ENCODE peak calls at places on chromosomes 5 and 9, in nine cellular contexts. V is HuH-7.5; Y is naive B cell; L is anterior cingulate cortex; K is type B pancreatic cell; X is H9; H is T47D; F is stimulated activated CD8-positive, alpha-beta memory T cell treated with anti-CD3 and anti-CD28 coated beads, Interleukin-15, amount 100 ng/mL, for 24 hours; S is NCI-H1436 treated with DMSO at 0.1 percent for 48 hours. W is an unnamed sample.

GRCh38 chr5:59020611-59021285 is 437.9 kb downstream of the RAB3C start:
- DNase-seq in V (no peak), L (no peak), F (no peak), H (no peak), S (no peak), Y (no peak), K (no peak), X (no peak), W (peak; percentile 30)

GRCh38 chr9:92188969-92189781 is 74.0 kb upstream of the SPTLC1 start:
- DNase-seq in V (no peak), K (no peak), H (no peak), Y (no peak), F (no peak), S (no peak), L (no peak), X (no peak), W (no peak)

GRCh38 chr5:125262782-125263181 is 516.3 kb upstream of the ZNF608 start:
- DNase-seq in Y (no peak), K (no peak), S (no peak), L (no peak), V (no peak), X (no peak), H (no peak), F (no peak), W (no peak)

GRCh38 chr5:94711785-94712184 is 93.3 kb downstream of the SLF1 start:
- DNase-seq in K (no peak), H (no peak), F (no peak), X (no peak), V (no peak), Y (no peak), L (no peak), S (no peak), W (no peak)

GRCh38 chr5:157912621-157913325 is 53.8 kb upstream of the CLINT1 start:
- DNase-seq in H (peak; percentile 74), Y (peak; percentile 38), X (no peak), L (no peak), V (no peak), F (no peak), S (peak; percentile 64), K (peak; percentile 72), W (no peak)

GRCh38 chr5:41095324-41096101 is 24.4 kb upstream of the MROH2B start:
- DNase-seq in F (no peak), Y (no peak), L (no peak), H (no peak), X (no peak), S (no peak), K (no peak), V (no peak), W (no peak)

GRCh38 chr9:93468763-93469456 is 15.5 kb upstream of the FAM120AOS start:
- DNase-seq in X (no peak), K (no peak), H (no peak), Y (no peak), V (no peak), L (no peak), F (no peak), S (no peak), W (peak; percentile 75)

GRCh38 chr5:175484322-175484721 is 6.0 kb downstream of the SFXN1 start:
- DNase-seq in X (no peak), Y (no peak), S (no peak), F (no peak), V (no peak), H (no peak), K (no peak), L (no peak), W (no peak)

GRCh38 chr9:135136481-135136880 is 49.0 kb downstream of the OLFM1 start:
- DNase-seq in K (no peak), Y (no peak), H (no peak), S (no peak), F (no peak), V (no peak), L (no peak), X (no peak), W (no peak)

GRCh38 chr9:19998823-19999455 is 210.1 kb upstream of the SLC24A2 start:
- DNase-seq in L (no peak), F (no peak), H (no peak), Y (no peak), K (no peak), S (no peak), V (no peak), X (no peak), W (no peak)

GRCh38 chr5:96852769-96853168 is 23.5 kb upstream of the ERAP2 start:
- DNase-seq in L (no peak), X (no peak), Y (no peak), K (no peak), V (no peak), H (no peak), S (no peak), F (no peak), W (no peak)

GRCh38 chr9:117555964-117556629 is 141.2 kb upstream of the ASTN2 start:
- DNase-seq in K (no peak), F (no peak), V (peak; percentile 48), X (peak; percentile 84), H (peak; percentile 71), S (no peak), Y (no peak), L (peak; percentile 13), W (peak; percentile 49)

GRCh38 chr5:72463499-72464052 is 43.6 kb downstream of the ZNF366 start:
- DNase-seq in V (no peak), L (no peak), H (no peak), F (no peak), K (no peak), X (no peak), S (no peak), Y (no peak), W (peak; percentile 21)

GRCh38 chr5:4233671-4234070 is 638.0 kb downstream of the IRX1 start:
- DNase-seq in S (no peak), H (peak; percentile 52), L (no peak), F (no peak), V (no peak), Y (no peak), K (no peak), X (no peak), W (no peak)